ENCODE peak calls at places on chromosomes 3 and 15, in four cellular contexts. One of them, this sample, is unnamed.

GRCh38 chr3:130905551-130905950 is 11.7 kb downstream of the ATP2C1 start:
- DNase-seq in GM10248: no peak
- DNase-seq in keratinocyte: no peak
- DNase-seq in occipital lobe: no peak
- DNase-seq in this sample: no peak

GRCh38 chr15:28912422-28912821 is 26.6 kb downstream of the APBA2 start:
- DNase-seq in GM10248: no peak
- DNase-seq in keratinocyte: no peak
- DNase-seq in occipital lobe: no peak
- DNase-seq in this sample: no peak

GRCh38 chr3:190325923-190326322 is 3.7 kb upstream of the CLDN1 start:
- DNase-seq in GM10248: no peak
- DNase-seq in keratinocyte: no peak
- DNase-seq in occipital lobe: no peak
- DNase-seq in this sample: no peak

GRCh38 chr15:57708047-57708446 is 1.5 kb downstream of the POLR2M start:
- DNase-seq in GM10248: no peak
- DNase-seq in keratinocyte: no peak
- DNase-seq in occipital lobe: no peak
- DNase-seq in this sample: no peak

GRCh38 chr3:194158942-194159439 is 23.0 kb downstream of the HES1 start:
- DNase-seq in GM10248: no peak
- DNase-seq in keratinocyte: no peak
- DNase-seq in occipital lobe: no peak
- DNase-seq in this sample: no peak

GRCh38 chr3:71641669-71642068 is 58.1 kb upstream of the FOXP1 start:
- DNase-seq in GM10248: no peak
- DNase-seq in keratinocyte: no peak
- DNase-seq in occipital lobe: no peak
- DNase-seq in this sample: no peak

GRCh38 chr3:5846271-5846670 is 658.8 kb downstream of the EDEM1 start:
- DNase-seq in GM10248: no peak
- DNase-seq in keratinocyte: no peak
- DNase-seq in occipital lobe: no peak
- DNase-seq in this sample: no peak

GRCh38 chr3:143092191-143092590 is 27.4 kb upstream of the CHST2 start:
- DNase-seq in GM10248: no peak
- DNase-seq in keratinocyte: no peak
- DNase-seq in occipital lobe: no peak
- DNase-seq in this sample: no peak

GRCh38 chr3:159305017-159305416 is 503.2 kb downstream of the MFSD1 start:
- DNase-seq in GM10248: no peak
- DNase-seq in keratinocyte: no peak
- DNase-seq in occipital lobe: no peak
- DNase-seq in this sample: no peak

This sample was measured in DND-41.